ENCODE peak calls at places on chromosomes 11 and 22, in six cellular contexts. One of them, this sample, is unnamed.

GRCh38 chr22:26487996-26488395 is 4.3 kb downstream of the SRRD start:
- DNase-seq in substantia nigra: no peak
- DNase-seq in tibial artery: no peak
- DNase-seq in stimulated activated CD4-positive, alpha-beta T cell treated with anti-CD3 and anti-CD28 coated beads, Interleukin-1b, Interleukin-23, amount 100 ng/mL, for 4 hours: no peak
- DNase-seq in tibial nerve: no peak
- DNase-seq in activated CD8-positive, alpha-beta memory T cell treated with anti-CD3 and anti-CD28 coated beads, Interleukin-2, amount 10 ng/mL, durations not matched to agents 7 days and 5 days: no peak
- DNase-seq in this sample: no peak

GRCh38 chr22:27810566-27810965 is 9.0 kb upstream of the MN1 start:
- DNase-seq in stimulated activated CD4-positive, alpha-beta T cell treated with anti-CD3 and anti-CD28 coated beads, Interleukin-1b, Interleukin-23, amount 100 ng/mL, for 4 hours: no peak
- DNase-seq in tibial nerve: peak
- DNase-seq in activated CD8-positive, alpha-beta memory T cell treated with anti-CD3 and anti-CD28 coated beads, Interleukin-2, amount 10 ng/mL, durations not matched to agents 7 days and 5 days: no peak
- DNase-seq in substantia nigra: no peak
- DNase-seq in tibial artery: peak
- DNase-seq in this sample: no peak

GRCh38 chr22:17493384-17493981 is 69.8 kb upstream of the SLC25A18 start:
- DNase-seq in tibial nerve: no peak
- DNase-seq in activated CD8-positive, alpha-beta memory T cell treated with anti-CD3 and anti-CD28 coated beads, Interleukin-2, amount 10 ng/mL, durations not matched to agents 7 days and 5 days: no peak
- DNase-seq in tibial artery: no peak
- DNase-seq in stimulated activated CD4-positive, alpha-beta T cell treated with anti-CD3 and anti-CD28 coated beads, Interleukin-1b, Interleukin-23, amount 100 ng/mL, for 4 hours: no peak
- DNase-seq in substantia nigra: no peak
- DNase-seq in this sample: no peak

GRCh38 chr11:69076129-69076791 is 27.5 kb downstream of the TPCN2 start:
- DNase-seq in stimulated activated CD4-positive, alpha-beta T cell treated with anti-CD3 and anti-CD28 coated beads, Interleukin-1b, Interleukin-23, amount 100 ng/mL, for 4 hours: no peak
- DNase-seq in tibial artery: no peak
- DNase-seq in activated CD8-positive, alpha-beta memory T cell treated with anti-CD3 and anti-CD28 coated beads, Interleukin-2, amount 10 ng/mL, durations not matched to agents 7 days and 5 days: no peak
- DNase-seq in substantia nigra: no peak
- DNase-seq in tibial nerve: no peak
- DNase-seq in this sample: no peak

GRCh38 chr11:75820636-75821035 is 5.6 kb downstream of the UVRAG start:
- DNase-seq in stimulated activated CD4-positive, alpha-beta T cell treated with anti-CD3 and anti-CD28 coated beads, Interleukin-1b, Interleukin-23, amount 100 ng/mL, for 4 hours: no peak
- DNase-seq in tibial nerve: no peak
- DNase-seq in tibial artery: peak
- DNase-seq in activated CD8-positive, alpha-beta memory T cell treated with anti-CD3 and anti-CD28 coated beads, Interleukin-2, amount 10 ng/mL, durations not matched to agents 7 days and 5 days: no peak
- DNase-seq in substantia nigra: no peak
- DNase-seq in this sample: no peak

GRCh38 chr11:86954288-86955110 is 696 bp downstream of the FZD4 start:
- DNase-seq in activated CD8-positive, alpha-beta memory T cell treated with anti-CD3 and anti-CD28 coated beads, Interleukin-2, amount 10 ng/mL, durations not matched to agents 7 days and 5 days: no peak
- DNase-seq in stimulated activated CD4-positive, alpha-beta T cell treated with anti-CD3 and anti-CD28 coated beads, Interleukin-1b, Interleukin-23, amount 100 ng/mL, for 4 hours: no peak
- DNase-seq in tibial nerve: peak
- DNase-seq in tibial artery: peak
- DNase-seq in substantia nigra: no peak
- DNase-seq in this sample: no peak

GRCh38 chr11:67351275-67352005 is 1.9 kb downstream of the POLD4 start:
- DNase-seq in activated CD8-positive, alpha-beta memory T cell treated with anti-CD3 and anti-CD28 coated beads, Interleukin-2, amount 10 ng/mL, durations not matched to agents 7 days and 5 days: peak
- DNase-seq in tibial nerve: no peak
- DNase-seq in stimulated activated CD4-positive, alpha-beta T cell treated with anti-CD3 and anti-CD28 coated beads, Interleukin-1b, Interleukin-23, amount 100 ng/mL, for 4 hours: peak
- DNase-seq in tibial artery: peak
- DNase-seq in substantia nigra: peak
- DNase-seq in this sample: no peak

GRCh38 chr11:130403301-130403804 is 25.1 kb downstream of the ADAMTS8 start:
- DNase-seq in substantia nigra: peak
- DNase-seq in stimulated activated CD4-positive, alpha-beta T cell treated with anti-CD3 and anti-CD28 coated beads, Interleukin-1b, Interleukin-23, amount 100 ng/mL, for 4 hours: no peak
- DNase-seq in activated CD8-positive, alpha-beta memory T cell treated with anti-CD3 and anti-CD28 coated beads, Interleukin-2, amount 10 ng/mL, durations not matched to agents 7 days and 5 days: no peak
- DNase-seq in tibial nerve: no peak
- DNase-seq in tibial artery: peak
- DNase-seq in this sample: peak

GRCh38 chr11:77322926-77323590 is 21.6 kb upstream of the GDPD4 start:
- DNase-seq in tibial nerve: no peak
- DNase-seq in stimulated activated CD4-positive, alpha-beta T cell treated with anti-CD3 and anti-CD28 coated beads, Interleukin-1b, Interleukin-23, amount 100 ng/mL, for 4 hours: no peak
- DNase-seq in tibial artery: no peak
- DNase-seq in substantia nigra: no peak
- DNase-seq in activated CD8-positive, alpha-beta memory T cell treated with anti-CD3 and anti-CD28 coated beads, Interleukin-2, amount 10 ng/mL, durations not matched to agents 7 days and 5 days: no peak
- DNase-seq in this sample: no peak

GRCh38 chr22:22810018-22810427 is 77.6 kb upstream of the IGLL5 start:
- DNase-seq in substantia nigra: no peak
- DNase-seq in tibial nerve: peak
- DNase-seq in tibial artery: no peak
- DNase-seq in stimulated activated CD4-positive, alpha-beta T cell treated with anti-CD3 and anti-CD28 coated beads, Interleukin-1b, Interleukin-23, amount 100 ng/mL, for 4 hours: peak
- DNase-seq in activated CD8-positive, alpha-beta memory T cell treated with anti-CD3 and anti-CD28 coated beads, Interleukin-2, amount 10 ng/mL, durations not matched to agents 7 days and 5 days: peak
- DNase-seq in this sample: no peak

GRCh38 chr11:11028017-11028692 is 170.3 kb upstream of the ZBED5 start:
- DNase-seq in substantia nigra: no peak
- DNase-seq in activated CD8-positive, alpha-beta memory T cell treated with anti-CD3 and anti-CD28 coated beads, Interleukin-2, amount 10 ng/mL, durations not matched to agents 7 days and 5 days: peak
- DNase-seq in stimulated activated CD4-positive, alpha-beta T cell treated with anti-CD3 and anti-CD28 coated beads, Interleukin-1b, Interleukin-23, amount 100 ng/mL, for 4 hours: peak
- DNase-seq in tibial nerve: peak
- DNase-seq in tibial artery: peak
- DNase-seq in this sample: no peak

GRCh38 chr11:85805387-85805786 is 5.6 kb downstream of the SYTL2 start:
- DNase-seq in tibial nerve: no peak
- DNase-seq in stimulated activated CD4-positive, alpha-beta T cell treated with anti-CD3 and anti-CD28 coated beads, Interleukin-1b, Interleukin-23, amount 100 ng/mL, for 4 hours: no peak
- DNase-seq in tibial artery: no peak
- DNase-seq in substantia nigra: no peak
- DNase-seq in activated CD8-positive, alpha-beta memory T cell treated with anti-CD3 and anti-CD28 coated beads, Interleukin-2, amount 10 ng/mL, durations not matched to agents 7 days and 5 days: no peak
- DNase-seq in this sample: no peak

GRCh38 chr22:42919199-42919598 is 62.1 kb upstream of the ARFGAP3 start:
- DNase-seq in stimulated activated CD4-positive, alpha-beta T cell treated with anti-CD3 and anti-CD28 coated beads, Interleukin-1b, Interleukin-23, amount 100 ng/mL, for 4 hours: no peak
- DNase-seq in activated CD8-positive, alpha-beta memory T cell treated with anti-CD3 and anti-CD28 coated beads, Interleukin-2, amount 10 ng/mL, durations not matched to agents 7 days and 5 days: no peak
- DNase-seq in tibial nerve: no peak
- DNase-seq in substantia nigra: no peak
- DNase-seq in tibial artery: no peak
- DNase-seq in this sample: no peak

GRCh38 chr11:97772696-97773095 is 1248.1 kb upstream of the CNTN5 start:
- DNase-seq in tibial artery: no peak
- DNase-seq in activated CD8-positive, alpha-beta memory T cell treated with anti-CD3 and anti-CD28 coated beads, Interleukin-2, amount 10 ng/mL, durations not matched to agents 7 days and 5 days: no peak
- DNase-seq in substantia nigra: no peak
- DNase-seq in stimulated activated CD4-positive, alpha-beta T cell treated with anti-CD3 and anti-CD28 coated beads, Interleukin-1b, Interleukin-23, amount 100 ng/mL, for 4 hours: no peak
- DNase-seq in tibial nerve: no peak
- DNase-seq in this sample: no peak

GRCh38 chr11:44574620-44575287 is 9.3 kb downstream of the CD82 start:
- DNase-seq in tibial artery: no peak
- DNase-seq in activated CD8-positive, alpha-beta memory T cell treated with anti-CD3 and anti-CD28 coated beads, Interleukin-2, amount 10 ng/mL, durations not matched to agents 7 days and 5 days: peak
- DNase-seq in substantia nigra: no peak
- DNase-seq in stimulated activated CD4-positive, alpha-beta T cell treated with anti-CD3 and anti-CD28 coated beads, Interleukin-1b, Interleukin-23, amount 100 ng/mL, for 4 hours: no peak
- DNase-seq in tibial nerve: no peak
- DNase-seq in this sample: peak

GRCh38 chr11:67556244-67556643 is 27.4 kb upstream of the GSTP1 start:
- DNase-seq in tibial artery: no peak
- DNase-seq in tibial nerve: no peak
- DNase-seq in stimulated activated CD4-positive, alpha-beta T cell treated with anti-CD3 and anti-CD28 coated beads, Interleukin-1b, Interleukin-23, amount 100 ng/mL, for 4 hours: no peak
- DNase-seq in activated CD8-positive, alpha-beta memory T cell treated with anti-CD3 and anti-CD28 coated beads, Interleukin-2, amount 10 ng/mL, durations not matched to agents 7 days and 5 days: no peak
- DNase-seq in substantia nigra: no peak
- DNase-seq in this sample: no peak

GRCh38 chr11:117126223-117126965 is 17.7 kb upstream of the PAFAH1B2 start:
- DNase-seq in activated CD8-positive, alpha-beta memory T cell treated with anti-CD3 and anti-CD28 coated beads, Interleukin-2, amount 10 ng/mL, durations not matched to agents 7 days and 5 days: no peak
- DNase-seq in substantia nigra: peak
- DNase-seq in stimulated activated CD4-positive, alpha-beta T cell treated with anti-CD3 and anti-CD28 coated beads, Interleukin-1b, Interleukin-23, amount 100 ng/mL, for 4 hours: no peak
- DNase-seq in tibial artery: no peak
- DNase-seq in tibial nerve: no peak
- DNase-seq in this sample: no peak

GRCh38 chr22:49574205-49574604 is 253.5 kb downstream of the BRD1 start:
- DNase-seq in tibial nerve: no peak
- DNase-seq in substantia nigra: no peak
- DNase-seq in stimulated activated CD4-positive, alpha-beta T cell treated with anti-CD3 and anti-CD28 coated beads, Interleukin-1b, Interleukin-23, amount 100 ng/mL, for 4 hours: no peak
- DNase-seq in tibial artery: no peak
- DNase-seq in activated CD8-positive, alpha-beta memory T cell treated with anti-CD3 and anti-CD28 coated beads, Interleukin-2, amount 10 ng/mL, durations not matched to agents 7 days and 5 days: no peak
- DNase-seq in this sample: no peak

GRCh38 chr22:37626144-37626543 is 13.3 kb upstream of the SH3BP1 start:
- DNase-seq in substantia nigra: no peak
- DNase-seq in tibial nerve: peak
- DNase-seq in stimulated activated CD4-positive, alpha-beta T cell treated with anti-CD3 and anti-CD28 coated beads, Interleukin-1b, Interleukin-23, amount 100 ng/mL, for 4 hours: no peak
- DNase-seq in activated CD8-positive, alpha-beta memory T cell treated with anti-CD3 and anti-CD28 coated beads, Interleukin-2, amount 10 ng/mL, durations not matched to agents 7 days and 5 days: no peak
- DNase-seq in tibial artery: peak
- DNase-seq in this sample: no peak

GRCh38 chr11:133202816-133203215 is 329.5 kb downstream of the OPCML start:
- DNase-seq in activated CD8-positive, alpha-beta memory T cell treated with anti-CD3 and anti-CD28 coated beads, Interleukin-2, amount 10 ng/mL, durations not matched to agents 7 days and 5 days: no peak
- DNase-seq in substantia nigra: no peak
- DNase-seq in tibial artery: no peak
- DNase-seq in stimulated activated CD4-positive, alpha-beta T cell treated with anti-CD3 and anti-CD28 coated beads, Interleukin-1b, Interleukin-23, amount 100 ng/mL, for 4 hours: no peak
- DNase-seq in tibial nerve: no peak
- DNase-seq in this sample: no peak

GRCh38 chr11:24635588-24636290 is 138.9 kb downstream of the LUZP2 start:
- DNase-seq in tibial nerve: no peak
- DNase-seq in stimulated activated CD4-positive, alpha-beta T cell treated with anti-CD3 and anti-CD28 coated beads, Interleukin-1b, Interleukin-23, amount 100 ng/mL, for 4 hours: no peak
- DNase-seq in tibial artery: no peak
- DNase-seq in substantia nigra: no peak
- DNase-seq in activated CD8-positive, alpha-beta memory T cell treated with anti-CD3 and anti-CD28 coated beads, Interleukin-2, amount 10 ng/mL, durations not matched to agents 7 days and 5 days: no peak
- DNase-seq in this sample: no peak